ENCODE peak calls at places on chromosomes 3 and 15, in five cellular contexts. One of them, this sample, is unnamed.
A peak's percentile ranks its signal among the peaks of the same experiment; 100 is the strongest.

GRCh38 chr15:48501208-48501607 is 144.3 kb downstream of the FBN1 start:
- DNase-seq in NCI-H524: no peak
- DNase-seq in brain microvascular endothelial cell: no peak
- DNase-seq in AG04450: no peak
- DNase-seq in fibroblast of pulmonary artery: no peak
- DNase-seq in this sample: no peak

GRCh38 chr15:39504812-39505211 is 76.1 kb upstream of the THBS1 start:
- DNase-seq in NCI-H524: no peak
- DNase-seq in AG04450: peak; percentile 56
- DNase-seq in brain microvascular endothelial cell: peak; percentile 81
- DNase-seq in fibroblast of pulmonary artery: peak; percentile 57
- DNase-seq in this sample: peak; percentile 93

GRCh38 chr3:124860599-124860998 is 26.6 kb downstream of the ITGB5 start:
- DNase-seq in fibroblast of pulmonary artery: peak; percentile 98
- DNase-seq in NCI-H524: no peak
- DNase-seq in AG04450: peak; percentile 86
- DNase-seq in brain microvascular endothelial cell: peak; percentile 96
- DNase-seq in this sample: peak; percentile 97

GRCh38 chr3:78659386-78659987 is 1108.3 kb downstream of the ROBO1 start:
- DNase-seq in NCI-H524: peak; percentile 64
- DNase-seq in AG04450: peak; percentile 23
- DNase-seq in brain microvascular endothelial cell: peak; percentile 48
- DNase-seq in fibroblast of pulmonary artery: peak; percentile 72
- DNase-seq in this sample: peak; percentile 62

GRCh38 chr15:30904812-30905211 is 1.1 kb downstream of the FAN1 start:
- DNase-seq in brain microvascular endothelial cell: no peak
- DNase-seq in fibroblast of pulmonary artery: no peak
- DNase-seq in AG04450: no peak
- DNase-seq in NCI-H524: no peak
- DNase-seq in this sample: no peak

GRCh38 chr15:79221696-79222095 is 60.8 kb upstream of the ANKRD34C start:
- DNase-seq in NCI-H524: no peak
- DNase-seq in AG04450: no peak
- DNase-seq in fibroblast of pulmonary artery: no peak
- DNase-seq in brain microvascular endothelial cell: no peak
- DNase-seq in this sample: no peak

GRCh38 chr15:75349851-75350588 is 3.2 kb downstream of the NEIL1 start:
- DNase-seq in fibroblast of pulmonary artery: no peak
- DNase-seq in NCI-H524: no peak
- DNase-seq in AG04450: no peak
- DNase-seq in brain microvascular endothelial cell: no peak
- DNase-seq in this sample: no peak

GRCh38 chr3:2525968-2526367 is 427.3 kb downstream of the CNTN4 start:
- DNase-seq in fibroblast of pulmonary artery: no peak
- DNase-seq in NCI-H524: no peak
- DNase-seq in AG04450: no peak
- DNase-seq in brain microvascular endothelial cell: no peak
- DNase-seq in this sample: no peak

GRCh38 chr3:139127101-139127500 is 82.4 kb upstream of the PRR23C start:
- DNase-seq in fibroblast of pulmonary artery: peak; percentile 18
- DNase-seq in brain microvascular endothelial cell: peak; percentile 72
- DNase-seq in NCI-H524: no peak
- DNase-seq in AG04450: peak; percentile 49
- DNase-seq in this sample: peak; percentile 82

GRCh38 chr3:184491011-184491576 is 70.5 kb upstream of the EPHB3 start:
- DNase-seq in brain microvascular endothelial cell: no peak
- DNase-seq in fibroblast of pulmonary artery: peak; percentile 9
- DNase-seq in NCI-H524: no peak
- DNase-seq in AG04450: no peak
- DNase-seq in this sample: peak; percentile 26

GRCh38 chr15:90376789-90377188 is 11.3 kb upstream of the IQGAP1 start:
- DNase-seq in fibroblast of pulmonary artery: no peak
- DNase-seq in brain microvascular endothelial cell: no peak
- DNase-seq in AG04450: no peak
- DNase-seq in NCI-H524: no peak
- DNase-seq in this sample: no peak

GRCh38 chr3:87191175-87191574 is 35.9 kb upstream of the CHMP2B start:
- DNase-seq in brain microvascular endothelial cell: no peak
- DNase-seq in NCI-H524: peak; percentile 24
- DNase-seq in fibroblast of pulmonary artery: no peak
- DNase-seq in AG04450: no peak
- DNase-seq in this sample: peak; percentile 64

GRCh38 chr3:101865751-101866509 is 16.6 kb downstream of the NFKBIZ start:
- DNase-seq in fibroblast of pulmonary artery: no peak
- DNase-seq in AG04450: no peak
- DNase-seq in brain microvascular endothelial cell: no peak
- DNase-seq in NCI-H524: no peak
- DNase-seq in this sample: no peak

GRCh38 chr15:48168626-48169025 is 9.5 kb downstream of the MYEF2 start:
- DNase-seq in brain microvascular endothelial cell: no peak
- DNase-seq in AG04450: no peak
- DNase-seq in NCI-H524: no peak
- DNase-seq in fibroblast of pulmonary artery: no peak
- DNase-seq in this sample: no peak

GRCh38 chr3:64974401-64974800 is 286.6 kb upstream of the ADAMTS9 start:
- DNase-seq in AG04450: no peak
- DNase-seq in brain microvascular endothelial cell: no peak
- DNase-seq in NCI-H524: no peak
- DNase-seq in fibroblast of pulmonary artery: no peak
- DNase-seq in this sample: no peak

GRCh38 chr15:75884041-75884440 is 19.6 kb upstream of the FBXO22 start:
- DNase-seq in AG04450: no peak
- DNase-seq in NCI-H524: no peak
- DNase-seq in fibroblast of pulmonary artery: peak; percentile 53
- DNase-seq in brain microvascular endothelial cell: no peak
- DNase-seq in this sample: peak; percentile 75

GRCh38 chr3:129025691-129026435 is 24.8 kb downstream of the EFCC1 start:
- DNase-seq in AG04450: no peak
- DNase-seq in brain microvascular endothelial cell: no peak
- DNase-seq in NCI-H524: peak; percentile 33
- DNase-seq in fibroblast of pulmonary artery: no peak
- DNase-seq in this sample: no peak

GRCh38 chr15:42581272-42581730 is 5.9 kb downstream of the STARD9 start:
- DNase-seq in NCI-H524: peak; percentile 85
- DNase-seq in AG04450: no peak
- DNase-seq in fibroblast of pulmonary artery: peak; percentile 70
- DNase-seq in brain microvascular endothelial cell: peak; percentile 63
- DNase-seq in this sample: peak; percentile 91